ENCODE peak calls at places on chromosomes 7 and 10, in six cellular contexts. G is Panc1; C is glutamatergic neuron; X is CD8-positive, alpha-beta T cell; S is fibroblast of mammary gland; M is tibial artery. P is an unnamed sample.
A peak's percentile ranks its signal among the peaks of the same experiment; 100 is the strongest.

GRCh38 chr7:139720705-139721231 is 57.0 kb downstream of the HIPK2 start:
- DNase-seq in X (no peak), C (no peak), G (no peak), M (no peak), S (peak; percentile 84), P (no peak)

GRCh38 chr10:22631646-22632278 is 82.6 kb downstream of the PIP4K2A start:
- DNase-seq in S (peak; percentile 75), G (no peak), X (no peak), M (no peak), C (no peak), P (no peak)

GRCh38 chr7:156067156-156067555 is 254.9 kb upstream of the SHH start:
- DNase-seq in M (no peak), G (no peak), C (no peak), S (no peak), X (no peak), P (no peak)

GRCh38 chr10:43844236-43844635 is 195.6 kb upstream of the ZNF32 start:
- DNase-seq in S (no peak), G (no peak), C (no peak), M (no peak), X (no peak), P (no peak)

GRCh38 chr7:155899596-155899995 is 87.3 kb upstream of the SHH start:
- DNase-seq in M (no peak), C (no peak), S (no peak), G (no peak), X (no peak), P (no peak)

GRCh38 chr7:117124585-117125220 is 171.4 kb downstream of the ST7 start:
- DNase-seq in X (no peak), S (peak; percentile 98), M (peak; percentile 90), G (peak; percentile 99), C (peak; percentile 32), P (peak; percentile 8)

GRCh38 chr7:80873140-80873539 is 45.7 kb downstream of the SEMA3C start:
- DNase-seq in S (peak; percentile 51), C (no peak), G (no peak), X (no peak), M (no peak), P (no peak)

GRCh38 chr7:39746162-39746782 is 122.9 kb downstream of the RALA start:
- DNase-seq in M (peak; percentile 82), G (peak; percentile 69), C (peak; percentile 82), S (peak; percentile 87), X (peak; percentile 49), P (peak; percentile 63)

GRCh38 chr7:47170516-47170915 is 411.4 kb downstream of the TNS3 start:
- DNase-seq in G (no peak), S (no peak), C (no peak), M (no peak), X (no peak), P (no peak)
- TF ChIP-seq CTCF in G (peak; percentile 46), S (peak; percentile 45), C (no peak), M (no peak), X (no peak), P (no peak)

DNA sequence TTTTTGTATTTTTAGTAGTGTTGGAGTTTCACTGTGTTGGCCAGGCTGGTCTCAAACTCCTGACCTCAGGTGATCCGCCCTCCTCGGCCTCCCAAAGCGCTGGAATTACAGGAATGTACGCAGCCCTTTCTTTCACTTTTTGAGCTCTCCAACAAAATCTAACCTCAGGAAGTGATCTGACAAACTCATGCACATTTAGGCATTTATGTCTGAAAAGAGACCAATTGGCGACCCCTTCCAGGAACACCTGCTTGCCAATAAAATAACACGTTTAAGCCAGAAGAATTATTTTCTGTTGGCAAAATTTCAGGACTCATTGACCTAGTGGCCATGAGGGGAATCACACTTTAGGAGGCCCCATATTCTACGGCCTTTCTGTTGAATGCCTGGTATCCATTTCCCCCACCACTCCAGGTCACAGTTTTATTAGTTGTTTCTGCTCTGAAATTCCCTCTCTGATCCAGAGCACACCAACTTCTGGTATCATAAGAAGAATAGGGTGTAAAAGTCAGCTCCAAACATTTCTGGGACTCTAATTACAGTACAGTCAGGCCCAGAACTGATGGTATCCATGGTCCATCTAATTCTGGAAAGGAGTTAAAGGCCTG is 65.8 kb upstream of the FRMD4A start:
- DNase-seq in G (no peak), C (no peak), M (no peak), X (no peak), S (peak; percentile 27), P (no peak)
- TF ChIP-seq CTCF in G (no peak), C (peak; percentile 80), M (no peak), X (no peak), S (peak; percentile 71), P (peak; percentile 31)

DNA sequence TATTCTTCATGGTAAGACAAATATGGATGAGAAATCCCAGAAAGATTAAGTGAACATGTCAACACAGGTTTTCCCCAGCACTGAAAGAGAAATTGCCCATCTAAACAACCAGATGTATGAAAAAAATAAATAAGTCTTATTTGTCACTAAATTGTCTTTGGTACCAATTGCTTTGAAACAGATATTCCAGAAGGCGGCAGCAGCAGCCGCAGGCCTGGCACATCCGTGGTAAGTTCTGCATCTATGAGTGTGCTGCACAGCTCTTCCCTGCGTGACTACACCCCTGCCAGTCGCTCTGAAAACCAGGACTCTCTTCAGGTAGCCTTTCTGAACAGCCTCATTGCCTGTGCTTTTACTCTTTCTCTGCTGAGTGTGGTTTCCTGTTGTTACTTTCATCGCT is 49.7 kb upstream of the GATAD1 start:
- DNase-seq in S (no peak), M (no peak), X (no peak), C (no peak), G (no peak), P (no peak)
- TF ChIP-seq CTCF in S (no peak), M (no peak), X (no peak), C (no peak), G (no peak), P (no peak)

DNA sequence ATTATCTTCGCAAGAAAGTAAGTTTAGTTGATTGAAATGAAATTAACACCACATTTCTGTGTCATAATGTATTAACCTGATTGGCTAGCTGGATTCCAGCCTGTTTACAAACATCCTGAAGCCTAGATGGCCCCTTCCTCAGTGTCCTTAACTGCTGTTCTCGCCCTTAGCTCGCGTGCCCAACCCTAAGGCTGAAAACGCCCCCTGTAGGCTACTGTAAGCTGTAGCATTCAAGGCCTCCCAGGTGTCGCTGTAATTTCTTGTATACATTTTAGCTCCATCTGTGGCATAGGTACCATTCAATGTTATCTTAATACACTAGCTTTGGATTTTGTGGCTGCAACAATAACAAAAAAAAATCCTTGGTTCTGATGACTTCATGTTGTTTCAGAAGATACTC is 191.6 kb downstream of the MGMT start:
- DNase-seq in S (no peak), G (no peak), C (no peak), X (no peak), M (no peak), P (no peak)
- TF ChIP-seq CTCF in S (no peak), G (peak; percentile 74), C (peak; percentile 66), X (no peak), M (no peak), P (peak; percentile 30)

GRCh38 chr10:67280405-67280804 is 354.6 kb downstream of the LRRTM3 start:
- DNase-seq in S (no peak), C (no peak), M (no peak), G (no peak), X (no peak), P (no peak)

GRCh38 chr10:67288688-67289410 is 363.0 kb downstream of the LRRTM3 start:
- DNase-seq in M (no peak), X (no peak), S (no peak), C (no peak), G (no peak), P (no peak)

GRCh38 chr10:67282871-67283270 is 357.0 kb downstream of the LRRTM3 start:
- DNase-seq in G (no peak), S (no peak), M (no peak), X (no peak), C (no peak), P (no peak)

DNA sequence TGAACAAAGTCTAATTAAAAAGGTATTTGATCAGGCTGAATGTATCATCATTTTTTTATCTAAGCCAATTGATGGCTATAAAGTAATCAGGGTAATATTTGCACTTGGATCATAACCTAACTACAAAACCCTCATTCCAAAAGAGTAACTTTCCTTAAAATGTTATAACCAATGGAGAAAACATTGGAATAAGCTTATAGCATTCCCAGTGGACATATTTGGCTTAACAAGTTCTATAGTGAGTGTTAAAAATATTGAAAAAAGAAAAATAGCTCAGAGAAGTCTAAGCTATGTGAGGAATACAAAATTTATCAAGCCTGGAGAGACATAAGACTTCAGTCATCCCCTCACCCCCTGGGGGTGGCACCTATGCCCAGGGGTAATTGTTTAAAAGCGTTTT is 358.8 kb downstream of the LRRTM3 start:
- DNase-seq in X (no peak), C (no peak), S (no peak), G (no peak), M (no peak), P (no peak)
- TF ChIP-seq CTCF in X (no peak), C (no peak), S (no peak), G (peak; percentile 7), M (no peak), P (no peak)

GRCh38 chr10:47237316-47238260 is 62.4 kb upstream of the GDF10 start:
- DNase-seq in G (no peak), M (no peak), C (no peak), X (no peak), S (no peak), P (no peak)
- TF ChIP-seq CTCF in G (no peak), M (no peak), C (no peak), X (no peak), S (no peak), P (peak; percentile 23)

DNA sequence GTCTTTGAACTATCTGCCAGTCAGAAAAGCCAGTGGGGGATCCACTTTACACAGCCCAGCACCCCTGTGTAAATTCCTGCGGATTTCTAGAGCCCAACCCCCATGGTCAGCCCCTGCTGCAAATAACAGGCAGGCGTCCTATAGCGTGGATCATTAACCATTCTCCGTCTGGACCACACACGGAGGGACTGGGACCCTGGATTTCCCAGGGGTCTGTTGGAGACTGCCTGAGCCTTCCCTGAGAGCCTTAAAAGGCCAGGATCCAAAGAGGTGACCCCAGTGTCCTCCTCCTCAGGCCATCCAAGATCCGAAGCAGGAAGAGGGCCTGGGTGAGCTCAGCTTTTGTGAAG is 11.2 kb upstream of the GRID1 start:
- DNase-seq in M (no peak), C (peak; percentile 1), S (no peak), X (no peak), G (no peak), P (no peak)
- TF ChIP-seq CTCF in M (no peak), C (no peak), S (no peak), X (no peak), G (no peak), P (no peak)

GRCh38 chr7:143299840-143300239 is 11.7 kb downstream of the CASP2 start:
- DNase-seq in C (peak; percentile 67), X (peak; percentile 52), M (no peak), S (peak; percentile 12), G (no peak), P (peak; percentile 52)
- TF ChIP-seq CTCF in C (peak; percentile 68), X (peak; percentile 80), M (no peak), S (peak; percentile 55), G (peak; percentile 84), P (peak; percentile 77)

GRCh38 chr7:143909863-143910262 is 7.9 kb upstream of the TCAF1 start:
- DNase-seq in G (no peak), X (no peak), C (no peak), S (peak; percentile 44), M (no peak), P (no peak)
- TF ChIP-seq CTCF in G (no peak), X (no peak), C (no peak), S (no peak), M (no peak), P (no peak)

GRCh38 chr7:35725280-35725680 is 30.3 kb upstream of the HERPUD2 start:
- DNase-seq in X (peak; percentile 38), G (no peak), S (no peak), C (no peak), M (no peak), P (peak; percentile 71)
- TF ChIP-seq CTCF in X (peak; percentile 23), G (no peak), S (no peak), C (no peak), M (no peak), P (peak; percentile 58)